ENCODE peak calls at places on chromosomes 3 and 15, in four cellular contexts. E is WERI-Rb-1, X is fibroblast of mammary gland, L is AG04449. U is an unnamed sample.
A peak's percentile ranks its signal among the peaks of the same experiment; 100 is the strongest.

GRCh38 chr3:160016972-160017371 is 28.3 kb downstream of the IL12A start:
- DNase-seq in X (peak; percentile 67), L (no peak), E (no peak), U (no peak)

GRCh38 chr3:114231616-114232015 is 5.8 kb downstream of the ZNF80 start:
- DNase-seq in L (no peak), X (no peak), E (no peak), U (no peak)

GRCh38 chr3:160343132-160343531 is 55.9 kb downstream of the IFT80 start:
- DNase-seq in E (no peak), L (no peak), X (peak; percentile 44), U (no peak)

GRCh38 chr15:47292638-47293037 is 424.7 kb upstream of the SEMA6D start:
- DNase-seq in L (no peak), X (peak; percentile 3), E (no peak), U (no peak)

GRCh38 chr3:72539856-72540255 is 308.4 kb downstream of the SHQ1 start:
- DNase-seq in E (no peak), X (no peak), L (no peak), U (no peak)

GRCh38 chr3:122298239-122298638 is 26.8 kb upstream of the CSTA start:
- DNase-seq in E (no peak), X (no peak), L (no peak), U (no peak)

GRCh38 chr3:87836026-87836425 is 222.8 kb downstream of the CGGBP1 start:
- DNase-seq in X (no peak), L (no peak), E (no peak), U (no peak)

GRCh38 chr3:133492159-133492860 is 81.2 kb upstream of the CDV3 start:
- DNase-seq in E (no peak), L (no peak), X (no peak), U (no peak)

DNA sequence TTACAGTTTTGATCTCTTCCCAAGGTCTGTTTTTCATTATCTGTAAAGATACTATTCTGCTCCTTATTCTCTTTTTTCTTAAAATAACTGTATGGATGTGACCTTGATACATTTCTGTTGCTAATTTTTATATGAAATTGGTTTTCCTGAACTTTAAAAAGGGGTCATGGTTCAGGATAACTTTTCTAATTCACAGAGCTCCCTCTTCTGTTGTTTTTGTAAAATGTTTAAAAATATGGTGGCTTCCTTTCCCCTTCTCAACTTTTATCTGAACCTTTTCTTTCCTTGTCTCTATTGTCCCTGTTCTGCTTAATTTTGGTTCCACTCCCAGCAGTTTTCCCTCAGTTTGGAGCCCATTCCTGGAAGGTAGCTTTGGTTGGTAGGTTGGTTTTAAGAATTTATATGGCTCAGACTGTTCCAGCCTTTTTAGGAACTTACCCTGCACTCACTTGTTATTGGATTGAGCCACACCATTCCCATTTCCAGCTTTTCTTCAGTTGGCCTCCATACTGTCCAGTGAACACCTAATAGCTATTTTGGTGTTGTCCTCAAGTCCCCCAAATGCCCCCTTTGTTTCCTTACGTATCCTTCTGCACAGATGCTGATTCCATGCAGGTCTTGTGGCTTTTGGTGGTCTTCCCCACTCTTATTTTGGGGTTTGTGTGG is 70.3 kb downstream of the SLMAP start:
- DNase-seq in E (no peak), L (no peak), X (peak; percentile 20), U (no peak)
- TF ChIP-seq CTCF in E (no peak), L (no peak), X (peak; percentile 34), U (no peak)

GRCh38 chr3:96779810-96780209 is 34.6 kb upstream of the EPHA6 start:
- DNase-seq in X (no peak), E (peak; percentile 15), L (no peak), U (no peak)
- TF ChIP-seq CTCF in X (no peak), E (peak; percentile 49), L (no peak), U (no peak)

GRCh38 chr3:109117939-109118338 is at the start of gene MORC1:
- DNase-seq in L (no peak), E (no peak), X (no peak), U (no peak)
- TF ChIP-seq CTCF in L (no peak), E (no peak), X (no peak), U (no peak)

DNA sequence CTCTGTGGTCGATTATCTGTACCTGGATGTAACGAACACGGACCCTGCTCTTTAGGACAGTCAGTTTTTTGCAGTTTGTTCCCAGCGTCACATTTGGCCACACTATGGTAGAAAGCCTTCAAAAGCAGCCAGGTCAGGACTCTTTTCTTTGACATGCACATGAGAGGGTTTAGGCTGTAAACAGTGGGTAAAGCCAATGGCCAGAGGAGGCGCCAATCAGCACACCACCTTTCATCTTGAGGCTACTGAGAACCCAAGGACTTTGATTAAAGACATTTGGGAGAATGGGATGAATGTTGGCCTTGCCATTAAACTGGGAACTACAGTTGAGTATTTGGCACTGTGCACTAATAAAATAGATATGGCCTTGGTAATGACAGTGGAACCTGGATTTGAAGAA is 225.9 kb downstream of the OXSM start:
- DNase-seq in L (no peak), X (no peak), E (no peak), U (no peak)
- TF ChIP-seq CTCF in L (no peak), X (no peak), E (no peak), U (no peak)

DNA sequence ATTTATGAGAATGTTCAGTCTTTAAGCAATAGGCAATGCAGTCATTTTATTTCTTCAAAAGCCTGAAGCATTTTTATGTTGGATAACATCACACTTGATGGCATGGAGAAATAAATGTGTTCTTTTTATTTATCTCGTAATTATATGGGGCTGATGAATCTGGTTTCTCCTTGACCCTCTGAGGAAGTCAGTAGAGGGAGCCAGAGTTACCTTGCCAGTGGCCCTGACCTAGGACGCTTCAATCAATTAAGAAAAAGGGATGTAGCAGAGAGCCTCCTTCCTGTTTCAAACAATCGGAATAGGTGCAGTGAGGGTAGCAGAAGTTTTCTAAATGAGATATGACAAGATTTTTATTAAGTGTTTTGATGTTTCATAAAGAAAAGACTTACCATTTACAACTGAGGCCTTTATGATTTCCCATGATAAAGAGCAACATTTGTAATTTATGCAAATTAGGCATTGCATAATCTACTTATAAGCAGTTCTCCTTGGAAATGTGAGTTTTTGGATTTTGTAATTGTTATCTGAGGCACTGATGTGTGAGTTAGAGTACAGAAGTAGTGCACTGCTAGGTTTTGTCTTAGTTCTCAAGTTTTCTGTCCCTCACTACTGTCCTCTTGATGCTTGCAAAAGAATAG is 129.1 kb downstream of the RAP2B start:
- DNase-seq in E (peak; percentile 29), X (peak; percentile 52), L (no peak), U (no peak)
- TF ChIP-seq CTCF in E (peak; percentile 65), X (peak; percentile 66), L (peak; percentile 32), U (peak; percentile 22)

GRCh38 chr15:67065531-67066005 is at the start of gene SMAD3:
- DNase-seq in X (peak; percentile 92), E (peak; percentile 88), L (peak; percentile 65), U (peak; percentile 89)
- TF ChIP-seq CTCF in X (no peak), E (no peak), L (no peak), U (no peak)

GRCh38 chr3:155409336-155409735 is 115.9 kb upstream of the STRIT1 start:
- DNase-seq in L (no peak), E (no peak), X (no peak), U (no peak)

GRCh38 chr3:155407331-155407730 is 113.8 kb upstream of the STRIT1 start:
- DNase-seq in X (peak; percentile 15), E (no peak), L (no peak), U (no peak)

GRCh38 chr3:155407971-155408370 is 114.5 kb upstream of the STRIT1 start:
- DNase-seq in L (no peak), E (no peak), X (peak; percentile 43), U (no peak)

GRCh38 chr3:155412856-155413255 is 119.4 kb upstream of the STRIT1 start:
- DNase-seq in X (no peak), L (no peak), E (no peak), U (no peak)

DNA sequence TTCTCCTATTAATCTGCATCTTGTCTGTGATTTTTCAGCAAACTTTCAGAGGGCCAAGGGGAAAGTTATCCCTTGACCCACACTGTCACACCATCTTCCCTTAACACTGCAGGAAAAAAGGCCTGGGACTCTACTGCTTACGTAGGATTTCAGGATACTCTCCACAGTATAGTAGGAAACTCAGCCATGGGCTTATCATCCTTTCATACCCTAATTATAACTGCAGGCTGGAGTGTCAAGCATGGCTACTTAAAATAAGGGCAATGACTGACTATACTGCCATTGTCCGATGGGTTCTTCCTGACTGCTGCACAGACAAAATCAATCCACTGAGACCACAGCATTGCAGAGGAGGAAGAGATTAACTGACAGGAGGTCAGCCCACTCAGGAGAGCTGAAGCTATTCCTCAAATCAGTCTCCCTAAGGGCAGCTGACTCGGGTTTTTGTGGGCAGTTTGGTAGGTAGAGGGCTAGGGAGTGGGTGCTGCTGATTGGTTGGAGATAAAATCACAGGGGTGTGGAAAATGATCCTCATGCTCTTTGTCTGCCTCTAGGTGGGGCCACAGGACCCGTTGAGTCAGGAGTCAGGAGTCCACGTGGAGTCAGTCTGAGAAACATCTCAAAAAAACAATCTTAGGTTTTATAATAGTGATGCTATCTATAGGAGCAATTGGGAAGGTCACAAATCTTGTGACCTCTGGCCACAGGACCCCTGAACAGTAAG is 118.2 kb upstream of the STRIT1 start:
- DNase-seq in E (no peak), X (peak; percentile 18), L (no peak), U (no peak)
- TF ChIP-seq CTCF in E (no peak), X (peak; percentile 21), L (no peak), U (no peak)

DNA sequence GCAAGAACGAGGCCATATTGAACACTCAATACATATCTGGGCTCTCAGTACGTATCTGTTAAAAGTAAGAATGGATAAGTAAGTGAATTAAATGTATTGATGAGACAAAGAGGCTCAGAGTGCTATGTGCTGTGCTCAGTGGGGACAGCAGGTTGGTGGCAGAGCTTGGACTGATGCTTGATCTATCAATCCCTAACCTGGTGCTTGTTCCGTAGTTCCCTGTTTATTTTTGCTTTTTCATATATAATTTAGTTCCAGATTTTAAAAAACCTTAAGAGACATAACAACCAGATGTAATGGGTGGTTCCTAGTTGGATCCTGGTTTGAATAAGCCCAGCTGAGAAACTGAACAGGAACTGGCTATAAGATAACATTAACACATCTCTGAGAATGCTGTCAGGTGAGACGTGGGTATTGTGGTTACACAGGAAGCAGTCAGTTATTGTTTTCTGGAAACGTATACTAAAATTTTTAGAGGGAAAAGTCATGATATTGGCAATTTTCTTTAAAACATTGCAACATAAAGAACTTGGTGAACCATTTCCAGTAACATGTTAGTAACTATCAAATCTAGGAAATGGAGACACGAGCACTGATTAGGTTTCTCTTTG is 120.5 kb downstream of the FOXB1 start:
- DNase-seq in E (no peak), L (no peak), X (no peak), U (no peak)
- TF ChIP-seq CTCF in E (no peak), L (no peak), X (no peak), U (no peak)

GRCh38 chr3:24067483-24067882 is 122.4 kb downstream of the NR1D2 start:
- DNase-seq in X (peak; percentile 59), E (no peak), L (no peak), U (no peak)

GRCh38 chr3:24072193-24072592 is 127.1 kb downstream of the NR1D2 start:
- DNase-seq in E (no peak), L (no peak), X (no peak), U (no peak)

GRCh38 chr3:24069045-24069444 is 124.0 kb downstream of the NR1D2 start:
- DNase-seq in L (no peak), X (peak; percentile 19), E (peak; percentile 33), U (no peak)
- TF ChIP-seq CTCF in L (no peak), X (peak; percentile 29), E (peak; percentile 22), U (no peak)

DNA sequence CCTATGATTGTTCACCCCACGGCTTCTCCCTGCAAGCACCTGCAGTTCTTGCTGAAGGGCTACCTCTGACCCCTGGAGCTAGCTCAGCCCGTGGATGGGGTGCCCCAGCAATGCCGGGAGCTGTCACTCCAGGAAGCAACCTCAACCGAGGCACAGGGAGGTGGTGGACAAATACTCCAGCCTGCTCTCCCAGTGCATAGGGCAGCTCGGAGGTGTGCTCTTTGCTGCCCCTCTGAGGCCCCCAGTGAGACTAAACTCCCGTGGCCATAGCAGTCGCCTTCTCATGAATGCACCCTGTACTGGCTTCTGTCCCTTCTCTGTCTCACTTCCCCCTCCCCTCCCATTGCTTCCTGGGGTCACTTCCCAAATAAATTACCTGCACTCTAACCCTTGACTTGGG is 48.5 kb downstream of the LINGO1 start:
- DNase-seq in X (no peak), E (peak; percentile 60), L (no peak), U (no peak)
- TF ChIP-seq CTCF in X (peak; percentile 4), E (peak; percentile 86), L (peak; percentile 37), U (no peak)

U was measured in lung.